ENCODE peak calls at places on chromosomes 6 and 20, in nine cellular contexts. R is kidney; E is fibroblast of mammary gland; G is endothelial cell of umbilical vein; L is mammary epithelial cell; T is CD8-positive, alpha-beta T cell; H is left ventricle myocardium inferior; S is tibial nerve; V is GM20000. U is an unnamed sample.

GRCh38 chr6:26319405-26320128 is 45.4 kb upstream of the BTN3A2 start:
- DNase-seq in R (no peak), E (no peak), G (no peak), L (no peak), T (no peak), H (no peak), S (no peak), V (no peak), U (no peak)

GRCh38 chr6:168563656-168564055 is 122.7 kb downstream of the SMOC2 start:
- DNase-seq in R (no peak), E (no peak), G (no peak), L (no peak), T (no peak), H (no peak), S (no peak), V (no peak), U (no peak)

GRCh38 chr20:35539756-35540212 is 2.1 kb upstream of the ERGIC3 start:
- DNase-seq in R (no peak), E (no peak), G (no peak), L (no peak), T (no peak), H (no peak), S (no peak), V (peak; percentile 73), U (no peak)

GRCh38 chr20:22403860-22404608 is 180.3 kb downstream of the FOXA2 start:
- DNase-seq in R (no peak), E (no peak), G (no peak), L (no peak), T (no peak), H (no peak), S (no peak), V (no peak), U (no peak)

GRCh38 chr6:82248233-82248735 is 740 bp upstream of the IBTK start:
- DNase-seq in R (no peak), E (peak; percentile 86), G (no peak), L (peak; percentile 40), T (no peak), H (no peak), S (no peak), V (peak; percentile 25), U (no peak)

GRCh38 chr6:130969807-130970491 is 93.1 kb downstream of the EPB41L2 start:
- DNase-seq in R (no peak), E (peak; percentile 62), G (peak; percentile 39), L (no peak), T (no peak), H (peak; percentile 36), S (no peak), V (no peak), U (no peak)

GRCh38 chr6:147873826-147874225 is 365.3 kb downstream of the SAMD5 start:
- DNase-seq in R (no peak), E (peak; percentile 2), G (no peak), L (no peak), T (no peak), H (no peak), S (no peak), V (no peak), U (no peak)

GRCh38 chr6:52263709-52264320 is 19.5 kb upstream of the IL17F start:
- DNase-seq in R (peak; percentile 84), E (peak; percentile 72), G (peak; percentile 70), L (peak; percentile 33), T (peak; percentile 55), H (peak; percentile 40), S (peak; percentile 35), V (peak; percentile 60), U (no peak)

GRCh38 chr6:7891098-7891872 is 19.3 kb downstream of the TXNDC5 start:
- DNase-seq in R (no peak), E (no peak), G (no peak), L (no peak), T (no peak), H (no peak), S (no peak), V (no peak), U (peak; percentile 6)

GRCh38 chr6:38320817-38321216 is 318.9 kb downstream of the BTBD9 start:
- DNase-seq in R (no peak), E (no peak), G (no peak), L (no peak), T (no peak), H (no peak), S (no peak), V (peak; percentile 41), U (no peak)

GRCh38 chr20:1880529-1881239 is 14.5 kb upstream of the SIRPA start:
- DNase-seq in R (no peak), E (no peak), G (no peak), L (no peak), T (no peak), H (no peak), S (no peak), V (no peak), U (no peak)

GRCh38 chr20:8212286-8212685 is 80.2 kb downstream of the PLCB1 start:
- DNase-seq in R (no peak), E (peak; percentile 31), G (peak; percentile 11), L (no peak), T (no peak), H (no peak), S (no peak), V (no peak), U (no peak)

GRCh38 chr20:38985603-38986170 is 23.5 kb downstream of the DHX35 start:
- DNase-seq in R (no peak), E (peak; percentile 91), G (peak; percentile 38), L (peak; percentile 48), T (no peak), H (no peak), S (no peak), V (no peak), U (no peak)

GRCh38 chr20:34859367-34859766 is 13.3 kb downstream of the GGT7 start:
- DNase-seq in R (peak; percentile 74), E (no peak), G (no peak), L (no peak), T (no peak), H (no peak), S (no peak), V (no peak), U (no peak)

GRCh38 chr20:46308258-46309157 is at the start of gene CDH22:
- DNase-seq in R (no peak), E (peak; percentile 26), G (peak; percentile 27), L (no peak), T (peak; percentile 9), H (peak; percentile 37), S (no peak), V (peak; percentile 78), U (peak; percentile 60)

GRCh38 chr6:69632932-69633331 is 163.9 kb downstream of the LMBRD1 start:
- DNase-seq in R (no peak), E (no peak), G (no peak), L (no peak), T (no peak), H (no peak), S (no peak), V (no peak), U (no peak)

GRCh38 chr6:84870693-84871092 is 106.3 kb upstream of the TBX18 start:
- DNase-seq in R (no peak), E (no peak), G (no peak), L (no peak), T (no peak), H (no peak), S (no peak), V (no peak), U (no peak)

GRCh38 chr6:108557494-108558371 is 3.0 kb upstream of the FOXO3 start:
- DNase-seq in R (no peak), E (peak; percentile 57), G (peak; percentile 51), L (peak; percentile 49), T (peak; percentile 70), H (peak; percentile 83), S (peak; percentile 65), V (peak; percentile 65), U (peak; percentile 72)
- TF ChIP-seq CTCF in R (no peak), E (no peak), G (no peak), L (no peak), T (no peak), H (no peak), S (no peak), V (no peak), U (no peak)

GRCh38 chr20:44541957-44542356 is 20.1 kb upstream of the SERINC3 start:
- DNase-seq in R (no peak), E (no peak), G (no peak), L (no peak), T (no peak), H (no peak), S (no peak), V (no peak), U (no peak)

GRCh38 chr20:44533928-44534327 is 12.1 kb upstream of the SERINC3 start:
- DNase-seq in R (no peak), E (no peak), G (no peak), L (no peak), T (no peak), H (no peak), S (no peak), V (no peak), U (no peak)

GRCh38 chr20:44536139-44536538 is 14.3 kb upstream of the SERINC3 start:
- DNase-seq in R (no peak), E (no peak), G (no peak), L (no peak), T (no peak), H (no peak), S (no peak), V (no peak), U (no peak)

GRCh38 chr20:44540834-44541233 is 19.0 kb upstream of the SERINC3 start:
- DNase-seq in R (no peak), E (peak; percentile 90), G (peak; percentile 83), L (peak; percentile 71), T (no peak), H (no peak), S (no peak), V (no peak), U (no peak)

GRCh38 chr20:44537993-44538392 is 16.1 kb upstream of the SERINC3 start:
- DNase-seq in R (no peak), E (no peak), G (no peak), L (no peak), T (no peak), H (no peak), S (no peak), V (no peak), U (no peak)
- TF ChIP-seq CTCF in R (peak; percentile 3), E (peak; percentile 33), G (no peak), L (peak; percentile 31), T (no peak), H (peak; percentile 51), S (no peak), V (no peak), U (no peak)

GRCh38 chr6:149813351-149813750 is 50.8 kb downstream of the LRP11 start:
- DNase-seq in R (no peak), E (no peak), G (no peak), L (no peak), T (no peak), H (no peak), S (no peak), V (no peak), U (no peak)
- TF ChIP-seq CTCF in R (no peak), E (no peak), G (no peak), L (no peak), T (no peak), H (no peak), S (no peak), V (no peak), U (no peak)

DNA sequence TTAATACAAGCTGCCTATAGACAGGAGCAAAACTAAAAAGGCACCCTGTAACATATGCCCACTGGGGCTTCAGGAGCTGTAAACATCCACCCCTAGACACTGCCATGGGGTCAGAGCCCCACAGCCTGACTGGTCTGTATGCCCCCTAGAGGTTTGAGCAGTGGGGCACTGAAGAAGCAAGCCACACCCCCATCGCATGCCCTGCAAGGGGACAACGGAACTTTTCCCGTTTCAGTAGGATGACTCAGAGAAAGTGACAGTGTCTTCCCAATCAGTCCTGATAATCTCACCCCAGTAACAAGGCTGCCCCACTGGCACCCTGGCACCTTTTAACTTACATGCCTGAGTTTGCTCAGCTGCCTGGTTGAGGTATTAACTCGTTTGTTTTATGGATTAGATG is 35.9 kb downstream of the BEND3 start:
- DNase-seq in R (no peak), E (no peak), G (no peak), L (no peak), T (no peak), H (no peak), S (no peak), V (no peak), U (no peak)
- TF ChIP-seq CTCF in R (no peak), E (no peak), G (no peak), L (no peak), T (no peak), H (no peak), S (no peak), V (no peak), U (no peak)

U was measured in CD14-positive monocyte.